ENCODE peak calls at places on chromosome 22, in seven cellular contexts. B, S, I, W, E, R and O are unnamed samples.

GRCh38 chr22:36379593-36380361 is 8.0 kb downstream of the MYH9 start:
- DNase-seq in I (no peak), B (no peak), W (no peak), S (no peak), R (no peak), E (no peak), O (no peak)

GRCh38 chr22:17120281-17120680 is 879 bp downstream of the TMEM121B start:
- DNase-seq in S (no peak), E (no peak), W (peak; percentile 67), I (peak; percentile 71), R (peak; percentile 93), B (no peak), O (peak; percentile 93)

GRCh38 chr22:25837288-25837900 is 95.4 kb downstream of the MYO18B start:
- DNase-seq in E (no peak), W (no peak), R (peak; percentile 29), S (no peak), I (no peak), B (no peak), O (no peak)

GRCh38 chr22:29224859-29225410 is 19.2 kb downstream of the EMID1 start:
- DNase-seq in B (no peak), E (no peak), R (no peak), I (no peak), W (no peak), S (no peak), O (no peak)

GRCh38 chr22:44542561-44543222 is 44.7 kb upstream of the RTL6 start:
- DNase-seq in I (no peak), E (no peak), R (no peak), S (no peak), B (no peak), W (no peak), O (no peak)

GRCh38 chr22:29320546-29320945 is 5.0 kb upstream of the RASL10A start:
- DNase-seq in R (no peak), S (peak; percentile 50), B (no peak), W (no peak), I (no peak), E (no peak), O (no peak)

GRCh38 chr22:43293661-43294392 is 49.3 kb downstream of the SCUBE1 start:
- DNase-seq in W (no peak), B (no peak), S (peak; percentile 90), E (no peak), I (peak; percentile 77), R (no peak), O (no peak)

GRCh38 chr22:32473388-32473952 is 1.1 kb upstream of the FBXO7 start:
- DNase-seq in I (peak; percentile 41), S (peak; percentile 76), B (peak; percentile 68), E (peak; percentile 34), W (peak; percentile 69), R (peak; percentile 56), O (no peak)

GRCh38 chr22:43349636-43350035 is 6.5 kb upstream of the SCUBE1 start:
- DNase-seq in B (no peak), I (no peak), E (no peak), R (no peak), W (no peak), S (no peak), O (no peak)

GRCh38 chr22:24178502-24179440 is 2.5 kb upstream of the SUSD2 start:
- DNase-seq in E (no peak), B (no peak), S (no peak), W (peak; percentile 60), R (peak; percentile 71), I (no peak), O (peak; percentile 58)

DNA sequence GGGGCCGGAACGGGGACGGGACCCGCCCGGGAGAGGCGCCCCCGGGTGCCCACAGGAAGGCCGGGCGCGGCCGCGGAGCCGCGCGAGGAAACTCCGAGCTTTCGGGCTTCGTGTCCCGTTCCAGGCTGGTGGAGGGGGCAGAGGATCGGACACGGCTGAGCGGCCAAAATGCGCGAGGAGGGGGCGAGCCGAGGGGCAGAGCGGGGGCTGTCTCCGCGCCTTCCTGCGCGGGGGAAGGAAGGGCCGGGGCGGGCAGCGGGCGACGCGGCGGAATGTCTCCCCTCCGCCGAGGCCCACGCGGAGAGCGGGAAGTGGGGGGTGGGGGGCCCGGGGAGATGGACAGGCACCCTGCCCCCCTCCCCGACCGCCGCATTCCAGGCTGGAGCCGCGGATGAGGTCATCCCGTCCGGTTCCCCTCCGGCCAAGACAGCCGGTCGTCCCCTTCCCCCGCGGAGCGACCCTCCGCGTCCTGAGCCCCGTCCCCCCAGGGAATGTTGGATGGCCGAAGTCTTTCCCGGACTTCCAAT is 465 bp downstream of the CDC42EP1 start:
- DNase-seq in W (peak; percentile 49), R (no peak), B (no peak), E (no peak), I (peak; percentile 39), S (no peak), O (no peak)
- TF ChIP-seq SP1 in W (no peak), R (no peak), B (no peak), E (no peak), I (no peak), S (no peak), O (peak; percentile 22)

DNA sequence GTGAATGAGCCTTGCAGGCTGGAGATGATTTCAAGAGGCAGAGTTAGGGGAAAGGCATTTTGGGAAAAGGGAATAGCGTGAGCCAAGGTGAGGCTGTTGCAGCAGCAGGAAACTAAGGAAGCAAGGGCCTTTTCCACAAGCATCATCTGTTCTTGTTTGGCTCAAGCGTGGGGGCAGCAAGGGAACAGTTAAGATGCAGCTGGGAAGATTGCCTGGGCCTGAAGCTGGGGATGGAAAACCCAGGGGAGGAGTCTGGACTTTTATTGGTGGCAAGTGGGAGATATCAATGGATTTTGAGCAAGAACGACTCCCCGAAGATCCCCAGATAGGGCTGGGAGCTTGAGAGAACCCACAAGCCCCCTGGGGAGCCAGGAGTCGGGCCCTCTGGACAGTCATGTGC is 27.3 kb upstream of the PICK1 start:
- DNase-seq in W (no peak), R (no peak), S (no peak), I (no peak), E (no peak), B (no peak), O (no peak)
- TF ChIP-seq SP1 in W (no peak), R (no peak), S (no peak), I (no peak), E (no peak), B (no peak), O (no peak)

GRCh38 chr22:20804650-20805049 is 30.7 kb downstream of the SERPIND1 start:
- DNase-seq in S (no peak), B (no peak), E (no peak), I (no peak), W (no peak), R (no peak), O (no peak)
- TF ChIP-seq SP1 in S (no peak), B (no peak), E (no peak), I (no peak), W (no peak), R (no peak), O (no peak)

DNA sequence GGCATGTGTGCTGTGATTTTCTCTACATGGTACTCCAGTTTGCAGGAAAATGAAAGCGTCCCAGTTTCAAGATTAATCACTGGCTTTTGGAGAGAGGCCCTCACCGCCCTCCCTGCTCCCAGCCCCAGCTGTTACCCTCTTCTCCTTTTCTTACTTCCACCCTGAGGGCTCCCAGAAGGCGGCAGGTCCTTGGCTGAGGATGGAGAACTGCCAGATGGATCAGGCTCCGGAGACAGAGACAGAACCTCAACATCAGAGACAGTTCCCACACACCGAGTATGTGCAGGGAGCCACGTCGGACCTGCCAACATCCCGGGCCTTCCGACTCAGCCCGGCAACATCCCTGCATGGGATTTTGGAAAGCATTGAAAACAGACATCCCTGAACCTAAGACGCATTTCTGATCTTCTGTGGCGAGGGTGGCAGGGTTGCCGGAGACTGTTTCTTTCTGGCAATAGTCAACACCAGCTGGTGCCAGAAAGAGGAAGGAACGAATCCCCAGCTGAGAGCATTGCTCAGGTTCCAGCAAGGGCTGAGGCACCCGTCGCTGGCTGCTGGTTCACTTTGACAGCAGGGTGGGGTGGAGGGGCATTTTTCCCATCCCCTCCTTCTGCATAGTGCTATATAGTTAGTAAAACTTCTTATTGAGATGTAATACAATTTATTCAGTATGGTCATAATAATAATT is 467.1 kb downstream of the MIAT start:
- DNase-seq in B (no peak), I (no peak), S (no peak), W (no peak), R (no peak), E (no peak), O (no peak)
- TF ChIP-seq SP1 in B (no peak), I (no peak), S (no peak), W (no peak), R (no peak), E (no peak), O (no peak)

GRCh38 chr22:22246706-22247105 is 2.1 kb downstream of the VPREB1 start:
- DNase-seq in R (no peak), B (no peak), I (peak; percentile 11), W (no peak), E (no peak), S (no peak), O (no peak)

GRCh38 chr22:22244337-22245250 is at the start of gene VPREB1:
- DNase-seq in B (no peak), S (no peak), W (no peak), R (no peak), E (no peak), I (peak; percentile 9), O (no peak)

GRCh38 chr22:22248878-22249277 is 4.3 kb downstream of the VPREB1 start:
- DNase-seq in R (no peak), B (no peak), I (peak; percentile 16), W (no peak), E (no peak), S (no peak), O (no peak)

GRCh38 chr22:22245256-22245909 is 797 bp downstream of the VPREB1 start:
- DNase-seq in R (no peak), S (no peak), B (no peak), I (peak; percentile 15), E (no peak), W (no peak), O (no peak)

DNA sequence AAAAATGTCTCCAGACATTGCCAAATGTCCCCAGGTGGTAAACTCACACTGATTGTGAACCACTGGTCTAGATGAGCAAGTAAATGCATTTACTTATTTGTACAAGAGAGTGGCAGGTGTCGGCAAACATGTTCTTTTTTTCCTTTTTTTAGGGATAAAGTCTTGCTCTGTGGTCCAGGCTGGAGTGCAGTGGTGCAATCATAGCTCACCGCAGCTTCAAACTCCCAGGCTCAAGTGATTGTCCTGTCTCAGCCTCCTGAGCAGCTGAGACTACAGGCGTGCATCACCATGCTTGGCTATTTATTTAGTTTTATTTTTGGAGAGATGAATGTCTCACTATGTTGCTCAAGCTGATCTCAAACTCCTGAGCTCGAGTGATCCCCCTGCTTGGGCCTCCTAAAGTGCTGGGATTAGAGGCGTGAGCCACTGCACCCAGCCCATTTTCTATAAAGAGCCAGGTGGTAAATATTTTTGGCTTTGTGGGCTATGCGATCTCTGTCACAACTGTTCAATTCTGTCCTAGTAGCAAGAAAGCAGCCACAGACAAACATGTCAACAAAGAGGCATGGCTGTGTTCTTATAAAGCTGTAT is 1.4 kb downstream of the VPREB1 start:
- DNase-seq in E (no peak), R (no peak), B (no peak), S (no peak), W (no peak), I (no peak), O (no peak)
- TF ChIP-seq SP1 in E (no peak), R (no peak), B (no peak), S (no peak), W (no peak), I (no peak), O (no peak)